ENCODE peak calls at places on chromosomes 6 and 20, in six cellular contexts. One of them, this sample, is unnamed.

GRCh38 chr6:138765896-138766487 is 7.6 kb upstream of the CCDC28A start:
- DNase-seq in mesenchymal stem cell: peak; percentile 54
- DNase-seq in NCI-H1092 treated with DMSO at 0.1 percent for 48 hours: peak; percentile 19
- DNase-seq in DMS79: peak; percentile 21
- DNase-seq in activated CD4-positive, alpha-beta T cell treated with anti-CD3 and anti-CD28 coated beads, Interleukin-2, amount 50 U/mL, for 48 hours: no peak
- DNase-seq in NCI-H2081: peak; percentile 38
- DNase-seq in this sample: no peak

GRCh38 chr6:26273673-26274595 is 91.1 kb upstream of the BTN3A2 start:
- DNase-seq in mesenchymal stem cell: peak; percentile 31
- DNase-seq in NCI-H1092 treated with DMSO at 0.1 percent for 48 hours: no peak
- DNase-seq in DMS79: no peak
- DNase-seq in activated CD4-positive, alpha-beta T cell treated with anti-CD3 and anti-CD28 coated beads, Interleukin-2, amount 50 U/mL, for 48 hours: no peak
- DNase-seq in NCI-H2081: no peak
- DNase-seq in this sample: no peak

GRCh38 chr6:129663531-129663930 is 46.4 kb downstream of the ARHGAP18 start:
- DNase-seq in mesenchymal stem cell: no peak
- DNase-seq in NCI-H1092 treated with DMSO at 0.1 percent for 48 hours: no peak
- DNase-seq in DMS79: no peak
- DNase-seq in activated CD4-positive, alpha-beta T cell treated with anti-CD3 and anti-CD28 coated beads, Interleukin-2, amount 50 U/mL, for 48 hours: no peak
- DNase-seq in NCI-H2081: no peak
- DNase-seq in this sample: no peak

GRCh38 chr6:57328074-57328473 is 10.6 kb downstream of the PRIM2 start:
- DNase-seq in mesenchymal stem cell: no peak
- DNase-seq in NCI-H1092 treated with DMSO at 0.1 percent for 48 hours: no peak
- DNase-seq in DMS79: no peak
- DNase-seq in activated CD4-positive, alpha-beta T cell treated with anti-CD3 and anti-CD28 coated beads, Interleukin-2, amount 50 U/mL, for 48 hours: no peak
- DNase-seq in NCI-H2081: no peak
- DNase-seq in this sample: no peak

GRCh38 chr20:5065489-5066383 is 54.0 kb downstream of the PCNA start:
- DNase-seq in mesenchymal stem cell: peak; percentile 94
- DNase-seq in NCI-H1092 treated with DMSO at 0.1 percent for 48 hours: no peak
- DNase-seq in DMS79: no peak
- DNase-seq in activated CD4-positive, alpha-beta T cell treated with anti-CD3 and anti-CD28 coated beads, Interleukin-2, amount 50 U/mL, for 48 hours: no peak
- DNase-seq in NCI-H2081: no peak
- DNase-seq in this sample: peak; percentile 97

GRCh38 chr6:149723771-149724417 is 6.0 kb upstream of the LATS1 start:
- DNase-seq in mesenchymal stem cell: peak; percentile 90
- DNase-seq in NCI-H1092 treated with DMSO at 0.1 percent for 48 hours: no peak
- DNase-seq in DMS79: no peak
- DNase-seq in activated CD4-positive, alpha-beta T cell treated with anti-CD3 and anti-CD28 coated beads, Interleukin-2, amount 50 U/mL, for 48 hours: peak; percentile 36
- DNase-seq in NCI-H2081: peak; percentile 24
- DNase-seq in this sample: peak; percentile 51

GRCh38 chr20:25508083-25508770 is 77.1 kb downstream of the NINL start:
- DNase-seq in mesenchymal stem cell: peak; percentile 63
- DNase-seq in NCI-H1092 treated with DMSO at 0.1 percent for 48 hours: peak; percentile 3
- DNase-seq in DMS79: no peak
- DNase-seq in activated CD4-positive, alpha-beta T cell treated with anti-CD3 and anti-CD28 coated beads, Interleukin-2, amount 50 U/mL, for 48 hours: no peak
- DNase-seq in NCI-H2081: no peak
- DNase-seq in this sample: peak; percentile 73

GRCh38 chr20:53847118-53847842 is 223.1 kb downstream of the BCAS1 start:
- DNase-seq in mesenchymal stem cell: no peak
- DNase-seq in NCI-H1092 treated with DMSO at 0.1 percent for 48 hours: no peak
- DNase-seq in DMS79: no peak
- DNase-seq in activated CD4-positive, alpha-beta T cell treated with anti-CD3 and anti-CD28 coated beads, Interleukin-2, amount 50 U/mL, for 48 hours: no peak
- DNase-seq in NCI-H2081: no peak
- DNase-seq in this sample: no peak

GRCh38 chr20:389220-389619 is 8.7 kb downstream of the TRIB3 start:
- DNase-seq in mesenchymal stem cell: no peak
- DNase-seq in NCI-H1092 treated with DMSO at 0.1 percent for 48 hours: no peak
- DNase-seq in DMS79: no peak
- DNase-seq in activated CD4-positive, alpha-beta T cell treated with anti-CD3 and anti-CD28 coated beads, Interleukin-2, amount 50 U/mL, for 48 hours: no peak
- DNase-seq in NCI-H2081: no peak
- DNase-seq in this sample: no peak

GRCh38 chr6:159646731-159647130 is 46.3 kb downstream of the SOD2 start:
- DNase-seq in mesenchymal stem cell: peak; percentile 45
- DNase-seq in NCI-H1092 treated with DMSO at 0.1 percent for 48 hours: no peak
- DNase-seq in DMS79: no peak
- DNase-seq in activated CD4-positive, alpha-beta T cell treated with anti-CD3 and anti-CD28 coated beads, Interleukin-2, amount 50 U/mL, for 48 hours: no peak
- DNase-seq in NCI-H2081: no peak
- DNase-seq in this sample: no peak

GRCh38 chr6:125839471-125839870 is 48.7 kb downstream of the NCOA7 start:
- DNase-seq in mesenchymal stem cell: peak; percentile 14
- DNase-seq in NCI-H1092 treated with DMSO at 0.1 percent for 48 hours: no peak
- DNase-seq in DMS79: no peak
- DNase-seq in activated CD4-positive, alpha-beta T cell treated with anti-CD3 and anti-CD28 coated beads, Interleukin-2, amount 50 U/mL, for 48 hours: no peak
- DNase-seq in NCI-H2081: peak; percentile 81
- DNase-seq in this sample: no peak

GRCh38 chr6:48150701-48151100 is 39.7 kb upstream of the PTCHD4 start:
- DNase-seq in mesenchymal stem cell: no peak
- DNase-seq in NCI-H1092 treated with DMSO at 0.1 percent for 48 hours: no peak
- DNase-seq in DMS79: no peak
- DNase-seq in activated CD4-positive, alpha-beta T cell treated with anti-CD3 and anti-CD28 coated beads, Interleukin-2, amount 50 U/mL, for 48 hours: no peak
- DNase-seq in NCI-H2081: no peak
- DNase-seq in this sample: no peak

GRCh38 chr6:122620902-122621301 is 10.7 kb downstream of the PKIB start:
- DNase-seq in mesenchymal stem cell: peak; percentile 57
- DNase-seq in NCI-H1092 treated with DMSO at 0.1 percent for 48 hours: peak; percentile 67
- DNase-seq in DMS79: no peak
- DNase-seq in activated CD4-positive, alpha-beta T cell treated with anti-CD3 and anti-CD28 coated beads, Interleukin-2, amount 50 U/mL, for 48 hours: no peak
- DNase-seq in NCI-H2081: peak; percentile 63
- DNase-seq in this sample: no peak

GRCh38 chr6:106560966-106561740 is 68.1 kb downstream of the RTN4IP1 start:
- DNase-seq in mesenchymal stem cell: peak; percentile 47
- DNase-seq in NCI-H1092 treated with DMSO at 0.1 percent for 48 hours: no peak
- DNase-seq in DMS79: no peak
- DNase-seq in activated CD4-positive, alpha-beta T cell treated with anti-CD3 and anti-CD28 coated beads, Interleukin-2, amount 50 U/mL, for 48 hours: peak; percentile 21
- DNase-seq in NCI-H2081: no peak
- DNase-seq in this sample: peak; percentile 71

GRCh38 chr20:6887966-6888365 is 120.5 kb downstream of the BMP2 start:
- DNase-seq in mesenchymal stem cell: no peak
- DNase-seq in NCI-H1092 treated with DMSO at 0.1 percent for 48 hours: no peak
- DNase-seq in DMS79: no peak
- DNase-seq in activated CD4-positive, alpha-beta T cell treated with anti-CD3 and anti-CD28 coated beads, Interleukin-2, amount 50 U/mL, for 48 hours: no peak
- DNase-seq in NCI-H2081: no peak
- DNase-seq in this sample: no peak

GRCh38 chr6:92945799-92946198 is 473.6 kb downstream of the EPHA7 start:
- DNase-seq in mesenchymal stem cell: peak; percentile 36
- DNase-seq in NCI-H1092 treated with DMSO at 0.1 percent for 48 hours: no peak
- DNase-seq in DMS79: no peak
- DNase-seq in activated CD4-positive, alpha-beta T cell treated with anti-CD3 and anti-CD28 coated beads, Interleukin-2, amount 50 U/mL, for 48 hours: no peak
- DNase-seq in NCI-H2081: no peak
- DNase-seq in this sample: no peak

GRCh38 chr6:144778773-144779531 is 493.8 kb downstream of the UTRN start:
- DNase-seq in mesenchymal stem cell: no peak
- DNase-seq in NCI-H1092 treated with DMSO at 0.1 percent for 48 hours: no peak
- DNase-seq in DMS79: no peak
- DNase-seq in activated CD4-positive, alpha-beta T cell treated with anti-CD3 and anti-CD28 coated beads, Interleukin-2, amount 50 U/mL, for 48 hours: no peak
- DNase-seq in NCI-H2081: no peak
- DNase-seq in this sample: no peak

GRCh38 chr20:44248420-44248759 is 1.3 kb downstream of the GDAP1L1 start:
- DNase-seq in mesenchymal stem cell: no peak
- DNase-seq in NCI-H1092 treated with DMSO at 0.1 percent for 48 hours: no peak
- DNase-seq in DMS79: no peak
- DNase-seq in activated CD4-positive, alpha-beta T cell treated with anti-CD3 and anti-CD28 coated beads, Interleukin-2, amount 50 U/mL, for 48 hours: no peak
- DNase-seq in NCI-H2081: no peak
- DNase-seq in this sample: no peak

GRCh38 chr20:47262365-47263013 is 94.0 kb downstream of the ZMYND8 start:
- DNase-seq in mesenchymal stem cell: no peak
- DNase-seq in NCI-H1092 treated with DMSO at 0.1 percent for 48 hours: peak; percentile 95
- DNase-seq in DMS79: peak; percentile 12
- DNase-seq in activated CD4-positive, alpha-beta T cell treated with anti-CD3 and anti-CD28 coated beads, Interleukin-2, amount 50 U/mL, for 48 hours: no peak
- DNase-seq in NCI-H2081: peak; percentile 48
- DNase-seq in this sample: no peak

GRCh38 chr20:60304026-60304590 is 345.9 kb downstream of the CDH26 start:
- DNase-seq in mesenchymal stem cell: no peak
- DNase-seq in NCI-H1092 treated with DMSO at 0.1 percent for 48 hours: no peak
- DNase-seq in DMS79: no peak
- DNase-seq in activated CD4-positive, alpha-beta T cell treated with anti-CD3 and anti-CD28 coated beads, Interleukin-2, amount 50 U/mL, for 48 hours: no peak
- DNase-seq in NCI-H2081: no peak
- DNase-seq in this sample: no peak

GRCh38 chr6:90237350-90237990 is 59.2 kb downstream of the BACH2 start:
- DNase-seq in mesenchymal stem cell: no peak
- DNase-seq in NCI-H1092 treated with DMSO at 0.1 percent for 48 hours: no peak
- DNase-seq in DMS79: no peak
- DNase-seq in activated CD4-positive, alpha-beta T cell treated with anti-CD3 and anti-CD28 coated beads, Interleukin-2, amount 50 U/mL, for 48 hours: no peak
- DNase-seq in NCI-H2081: no peak
- DNase-seq in this sample: no peak

GRCh38 chr20:54086444-54087134 is 16.2 kb upstream of the BCAS1 start:
- DNase-seq in mesenchymal stem cell: no peak
- DNase-seq in NCI-H1092 treated with DMSO at 0.1 percent for 48 hours: no peak
- DNase-seq in DMS79: no peak
- DNase-seq in activated CD4-positive, alpha-beta T cell treated with anti-CD3 and anti-CD28 coated beads, Interleukin-2, amount 50 U/mL, for 48 hours: no peak
- DNase-seq in NCI-H2081: no peak
- DNase-seq in this sample: no peak

GRCh38 chr6:134073156-134073555 is 20.7 kb upstream of the SLC2A12 start:
- DNase-seq in mesenchymal stem cell: no peak
- DNase-seq in NCI-H1092 treated with DMSO at 0.1 percent for 48 hours: no peak
- DNase-seq in DMS79: no peak
- DNase-seq in activated CD4-positive, alpha-beta T cell treated with anti-CD3 and anti-CD28 coated beads, Interleukin-2, amount 50 U/mL, for 48 hours: no peak
- DNase-seq in NCI-H2081: no peak
- DNase-seq in this sample: no peak

GRCh38 chr6:13065596-13065995 is 262.7 kb downstream of the TBC1D7 start:
- DNase-seq in mesenchymal stem cell: no peak
- DNase-seq in NCI-H1092 treated with DMSO at 0.1 percent for 48 hours: no peak
- DNase-seq in DMS79: no peak
- DNase-seq in activated CD4-positive, alpha-beta T cell treated with anti-CD3 and anti-CD28 coated beads, Interleukin-2, amount 50 U/mL, for 48 hours: no peak
- DNase-seq in NCI-H2081: no peak
- DNase-seq in this sample: no peak

GRCh38 chr20:53547664-53548239 is 45.9 kb downstream of the ZNF217 start:
- DNase-seq in mesenchymal stem cell: peak; percentile 89
- DNase-seq in NCI-H1092 treated with DMSO at 0.1 percent for 48 hours: peak; percentile 38
- DNase-seq in DMS79: peak; percentile 4
- DNase-seq in activated CD4-positive, alpha-beta T cell treated with anti-CD3 and anti-CD28 coated beads, Interleukin-2, amount 50 U/mL, for 48 hours: peak; percentile 19
- DNase-seq in NCI-H2081: peak; percentile 18
- DNase-seq in this sample: peak; percentile 12

This sample was measured in PC-9.